ENCODE peak calls at places on chromosomes 11 and 22, in ten cellular contexts. P is GM12878, L is adrenal gland, R is stomach, D is endothelial cell of umbilical vein, U is ovary, K is A549, Q is right lobe of liver, E is IMR-90, F is breast epithelium. Z is an unnamed sample.

GRCh38 chr11:63598556-63598955 is 15.7 kb downstream of the PLAAT3 start:
- DNase-seq in L (no peak), Q (no peak), D (no peak), U (no peak), F (no peak), R (no peak), K (no peak), E (no peak), P (no peak), Z (no peak)

GRCh38 chr22:50032109-50032871 is 19.7 kb upstream of the IL17REL start:
- DNase-seq in U (no peak), D (no peak), Q (peak; percentile 45), R (no peak), K (no peak), P (no peak), E (no peak), L (no peak), F (no peak), Z (no peak)

GRCh38 chr11:27158763-27159679 is 118.4 kb downstream of the BBOX1 start:
- DNase-seq in U (peak; percentile 70), L (peak; percentile 55), Q (no peak), P (no peak), E (peak; percentile 81), K (peak; percentile 84), F (peak; percentile 45), D (peak; percentile 70), R (peak; percentile 43), Z (no peak)

GRCh38 chr22:20738394-20739089 is 35.4 kb upstream of the SERPIND1 start:
- DNase-seq in D (no peak), U (no peak), R (no peak), P (no peak), L (no peak), E (no peak), Q (no peak), F (no peak), K (no peak), Z (no peak)

GRCh38 chr11:128283445-128283844 is 303.9 kb downstream of the ETS1 start:
- DNase-seq in L (no peak), R (no peak), K (no peak), D (no peak), Q (no peak), E (peak; percentile 59), F (no peak), P (no peak), U (no peak), Z (no peak)

GRCh38 chr11:10784229-10785145 is 24.2 kb downstream of the EIF4G2 start:
- DNase-seq in P (no peak), Q (no peak), D (peak; percentile 81), E (peak; percentile 35), L (no peak), R (no peak), F (no peak), K (no peak), U (no peak), Z (no peak)

GRCh38 chr11:21205205-21205604 is 535.8 kb downstream of the NELL1 start:
- DNase-seq in P (no peak), Q (no peak), L (no peak), F (no peak), U (no peak), D (no peak), K (no peak), E (no peak), R (no peak), Z (no peak)

GRCh38 chr11:125315088-125315740 is 150.7 kb downstream of the PKNOX2 start:
- DNase-seq in L (no peak), U (peak; percentile 73), K (no peak), F (no peak), P (no peak), Q (no peak), D (peak; percentile 45), E (peak; percentile 25), R (peak; percentile 49), Z (no peak)

GRCh38 chr22:33105501-33105911 is 47.3 kb upstream of the SYN3 start:
- DNase-seq in Q (no peak), P (no peak), E (peak; percentile 28), F (no peak), L (no peak), D (no peak), R (no peak), U (no peak), K (no peak), Z (no peak)

GRCh38 chr11:45658292-45658991 is 7.0 kb downstream of the CHST1 start:
- DNase-seq in E (peak; percentile 45), P (no peak), K (no peak), Q (peak; percentile 65), F (no peak), U (peak; percentile 88), R (peak; percentile 34), L (peak; percentile 81), D (peak; percentile 96), Z (peak; percentile 90)

GRCh38 chr11:35994421-35994820 is 50.6 kb downstream of the LDLRAD3 start:
- DNase-seq in L (no peak), Q (no peak), K (no peak), R (no peak), U (no peak), D (no peak), P (no peak), E (no peak), F (no peak), Z (no peak)

GRCh38 chr11:69242583-69242940 is 51.4 kb upstream of the MYEOV start:
- DNase-seq in U (no peak), K (no peak), E (no peak), L (peak; percentile 9), R (peak; percentile 7), D (no peak), Q (no peak), P (no peak), F (no peak), Z (no peak)

GRCh38 chr11:65851811-65852507 is 6.0 kb downstream of the CFL1 start:
- DNase-seq in D (no peak), E (no peak), R (no peak), K (no peak), Q (no peak), L (no peak), F (no peak), U (no peak), P (no peak), Z (no peak)

GRCh38 chr22:42848941-42849340 is 8.1 kb downstream of the ARFGAP3 start:
- DNase-seq in Q (no peak), D (no peak), R (no peak), L (no peak), E (no peak), K (no peak), U (no peak), P (no peak), F (no peak), Z (peak; percentile 78)

GRCh38 chr22:42847110-42847509 is 10.0 kb downstream of the ARFGAP3 start:
- DNase-seq in U (no peak), F (no peak), R (no peak), Q (no peak), K (no peak), L (no peak), D (no peak), E (no peak), P (no peak), Z (no peak)

GRCh38 chr22:42842658-42843370 is 14.3 kb downstream of the ARFGAP3 start:
- DNase-seq in K (no peak), F (no peak), Q (peak; percentile 36), R (no peak), L (no peak), D (no peak), U (peak; percentile 3), E (peak; percentile 24), P (no peak), Z (no peak)

GRCh38 chr22:42841444-42841843 is 15.6 kb downstream of the ARFGAP3 start:
- DNase-seq in P (no peak), L (no peak), D (no peak), U (no peak), K (no peak), E (peak; percentile 74), R (no peak), Q (no peak), F (no peak), Z (no peak)

DNA sequence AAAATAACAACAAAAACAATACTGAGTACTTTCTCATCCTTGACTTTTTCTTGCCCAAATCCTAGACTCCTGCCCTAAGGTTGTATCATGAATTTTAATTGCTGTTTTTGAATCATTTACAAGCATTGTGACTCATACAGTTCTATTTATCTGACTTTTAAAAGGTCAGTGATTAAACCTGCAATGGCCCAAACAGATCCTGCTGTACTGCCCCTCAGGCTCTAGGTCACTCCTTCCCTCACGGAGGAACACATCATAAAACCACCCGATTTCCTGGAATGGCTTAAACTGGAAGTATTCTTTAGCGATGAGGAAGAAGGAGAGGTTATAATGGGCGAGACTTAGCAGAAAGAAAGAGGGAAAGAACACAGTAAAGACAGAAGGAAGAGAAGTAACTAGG is 12.3 kb downstream of the ARFGAP3 start:
- DNase-seq in P (no peak), K (peak; percentile 53), D (peak; percentile 61), U (no peak), E (peak; percentile 39), L (no peak), F (no peak), Q (no peak), R (no peak), Z (no peak)
- H3K4me3 ChIP-seq in P (no peak overlapping the region), K (no peak overlapping the region), D (no peak overlapping the region), U (no peak overlapping the region), E (no peak overlapping the region), L (peak overlapping the region; percentile 20), F (no peak overlapping the region), Q (no peak overlapping the region), R (no peak overlapping the region), Z (no peak overlapping the region)

GRCh38 chr11:8913961-8914660 is 3.1 kb downstream of the AKIP1 start:
- DNase-seq in P (no peak), U (no peak), L (peak; percentile 46), E (peak; percentile 39), K (peak; percentile 29), F (no peak), D (peak; percentile 57), Q (no peak), R (no peak), Z (no peak)
- TF ChIP-seq POLR2A in P (no peak), U (no peak), L (no peak), E (no peak), K (no peak), F (no peak), D (no peak), Q (no peak), R (no peak), Z (no peak)

GRCh38 chr11:60915250-60915914 is 1.4 kb downstream of the TMEM109 start:
- DNase-seq in D (peak; percentile 77), U (peak; percentile 61), P (peak; percentile 69), R (peak; percentile 77), K (peak; percentile 60), L (peak; percentile 66), F (peak; percentile 64), E (peak; percentile 50), Q (no peak), Z (peak; percentile 88)
- H3K4me3 ChIP-seq in D (peak overlapping the region; percentile 79), U (peak overlapping the region; percentile 50), P (peak overlapping the region; percentile 82), R (peak overlapping the region; percentile 89), K (peak overlapping the region; percentile 76), L (peak overlapping the region; percentile 67), F (peak overlapping the region; percentile 74), E (peak overlapping the region; percentile 52), Q (peak overlapping the region; percentile 93), Z (peak overlapping the region; percentile 13)

DNA sequence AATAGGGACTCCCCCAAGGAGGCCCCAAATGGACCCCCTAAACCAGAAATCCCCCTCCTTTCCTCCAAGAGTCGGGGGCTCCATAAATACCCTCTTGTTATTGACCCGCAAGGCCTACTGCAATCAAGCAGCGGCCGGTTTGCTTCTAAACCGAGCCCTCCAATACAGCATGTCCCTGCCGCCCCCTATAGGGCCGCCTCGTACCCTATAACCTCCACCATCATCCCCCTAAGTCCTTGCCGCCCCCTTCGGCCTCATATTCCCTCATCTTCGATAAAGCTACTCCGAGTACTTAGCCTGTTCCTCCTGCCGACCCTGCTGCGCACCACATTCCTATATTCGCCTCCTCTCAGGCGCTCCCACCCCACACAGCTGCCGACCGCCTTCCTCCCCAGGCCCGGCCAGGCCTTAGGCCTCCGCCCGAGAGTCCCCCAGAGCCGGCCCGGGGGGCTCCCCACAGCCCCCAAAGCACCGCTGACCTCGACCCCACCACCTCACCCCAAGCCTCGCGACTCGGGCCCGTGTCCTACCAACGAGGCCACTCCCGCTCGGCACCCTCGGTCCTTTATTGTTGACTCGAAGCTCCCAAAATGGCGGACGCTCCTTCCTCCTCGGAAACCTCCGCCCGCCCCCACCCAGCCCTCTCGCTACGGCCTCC is 478 bp downstream of the DDX6 start:
- DNase-seq in L (peak; percentile 63), D (peak; percentile 78), F (peak; percentile 60), R (peak; percentile 43), K (peak; percentile 63), U (peak; percentile 73), P (peak; percentile 26), Q (peak; percentile 74), E (peak; percentile 56), Z (peak; percentile 48)
- TF ChIP-seq POLR2A in L (no peak), D (no peak), F (no peak), R (no peak), K (no peak), U (no peak), P (no peak), Q (no peak), E (no peak), Z (no peak)